ENCODE peak calls at places on chromosomes 16 and 17, in four cellular contexts. R is SK-N-SH, X is progenitor cell of endocrine pancreas, C is NCI-H748 treated with DMSO at 0.1 percent for 48 hours. L is an unnamed sample.

GRCh38 chr16:27547134-27547533 is 2.6 kb downstream of the GTF3C1 start:
- DNase-seq in R (no peak), X (no peak), C (no peak), L (no peak)

GRCh38 chr16:25109643-25110042 is 1.9 kb upstream of the LCMT1 start:
- DNase-seq in R (no peak), X (no peak), C (no peak), L (no peak)

GRCh38 chr16:85613609-85614337 is 651 bp downstream of the GSE1 start:
- DNase-seq in R (peak), X (no peak), C (peak), L (no peak)

GRCh38 chr16:1989826-1990335 is at the start of gene SYNGR3:
- DNase-seq in R (peak), X (no peak), C (no peak), L (no peak)

GRCh38 chr17:77619851-77620250 is 338.7 kb upstream of the TNRC6C start:
- DNase-seq in R (no peak), X (no peak), C (no peak), L (no peak)

GRCh38 chr17:33463887-33464286 is 170.8 kb upstream of the ASIC2 start:
- DNase-seq in R (no peak), X (no peak), C (no peak), L (no peak)

GRCh38 chr17:60817187-60817586 is 139.5 kb downstream of the BCAS3 start:
- DNase-seq in R (no peak), X (no peak), C (no peak), L (no peak)

GRCh38 chr17:65055708-65056638 is 567 bp downstream of the GNA13 start:
- DNase-seq in R (peak), X (peak), C (peak), L (peak)

GRCh38 chr17:40499551-40500189 is 1.8 kb downstream of the TNS4 start:
- DNase-seq in R (peak), X (peak), C (peak), L (no peak)

GRCh38 chr17:47225436-47225858 is 16.3 kb downstream of the MYL4 start:
- DNase-seq in R (no peak), X (no peak), C (no peak), L (no peak)

GRCh38 chr17:27993161-27993695 is 49.2 kb upstream of the NLK start:
- DNase-seq in R (no peak), X (no peak), C (no peak), L (no peak)

GRCh38 chr16:46712911-46713310 is 23.5 kb downstream of the ORC6 start:
- DNase-seq in R (no peak), X (no peak), C (no peak), L (no peak)

GRCh38 chr17:4090898-4091297 is 51.9 kb downstream of the ZZEF1 start:
- DNase-seq in R (no peak), X (no peak), C (no peak), L (no peak)

GRCh38 chr17:1648582-1649115 is 1.0 kb downstream of the RILP start:
- DNase-seq in R (peak), X (peak), C (no peak), L (peak)

GRCh38 chr16:85372627-85373372 is 240.3 kb upstream of the GSE1 start:
- DNase-seq in R (no peak), X (no peak), C (no peak), L (no peak)

GRCh38 chr16:72836985-72837384 is 210.9 kb downstream of the ZFHX3 start:
- DNase-seq in R (no peak), X (no peak), C (no peak), L (no peak)

GRCh38 chr17:31068291-31068690 is 26.5 kb upstream of the NF1 start:
- DNase-seq in R (peak), X (peak), C (no peak), L (peak)

GRCh38 chr16:51113254-51114125 is 37.6 kb downstream of the SALL1 start:
- DNase-seq in R (no peak), X (no peak), C (no peak), L (no peak)

GRCh38 chr16:29821663-29822115 is 1.4 kb downstream of the MVP start:
- DNase-seq in R (no peak), X (no peak), C (no peak), L (no peak)

GRCh38 chr17:44045493-44045892 is 21.0 kb downstream of the LSM12 start:
- DNase-seq in R (no peak), X (no peak), C (no peak), L (no peak)

GRCh38 chr17:9802701-9803100 is 11.3 kb upstream of the DHRS7C start:
- DNase-seq in R (no peak), X (no peak), C (no peak), L (no peak)

GRCh38 chr17:69050999-69051775 is 9.5 kb downstream of the ABCA9 start:
- DNase-seq in R (no peak), X (no peak), C (no peak), L (no peak)

GRCh38 chr17:29393451-29393850 is 3.3 kb downstream of the TAOK1 start:
- DNase-seq in R (no peak), X (no peak), C (no peak), L (no peak)

GRCh38 chr16:53098526-53099317 is 43.9 kb downstream of the CHD9 start:
- DNase-seq in R (peak), X (no peak), C (no peak), L (no peak)

GRCh38 chr17:48554412-48555090 is 9.6 kb upstream of the HOXB2 start:
- DNase-seq in R (no peak), X (no peak), C (peak), L (no peak)

GRCh38 chr17:47315451-47316266 is 8.1 kb upstream of the EFCAB13 start:
- DNase-seq in R (peak), X (no peak), C (peak), L (no peak)

GRCh38 chr16:77788196-77789084 is at the start of gene VAT1L:
- DNase-seq in R (peak), X (no peak), C (no peak), L (no peak)

GRCh38 chr17:58219789-58220183 is 731 bp upstream of the MKS1 start:
- DNase-seq in R (peak), X (no peak), C (no peak), L (no peak)

GRCh38 chr17:15285466-15285865 is 20.3 kb upstream of the PMP22 start:
- DNase-seq in R (no peak), X (no peak), C (no peak), L (no peak)

GRCh38 chr16:9370071-9370491 is 278.6 kb downstream of the HAPSTR1 start:
- DNase-seq in R (no peak), X (no peak), C (no peak), L (no peak)

GRCh38 chr16:56601325-56601724 is 7.1 kb upstream of the MT2A start:
- DNase-seq in R (no peak), X (no peak), C (no peak), L (no peak)

GRCh38 chr16:84884311-84885023 is 64.7 kb downstream of the CRISPLD2 start:
- DNase-seq in R (no peak), X (no peak), C (no peak), L (no peak)

GRCh38 chr16:84690088-84690819 is 9.5 kb upstream of the USP10 start:
- DNase-seq in R (no peak), X (no peak), C (no peak), L (no peak)

GRCh38 chr17:46795379-46795952 is 23.0 kb downstream of the WNT3 start:
- DNase-seq in R (no peak), X (no peak), C (no peak), L (no peak)

GRCh38 chr17:41785091-41785875 is 1.2 kb downstream of the JUP start:
- DNase-seq in R (peak), X (no peak), C (no peak), L (no peak)

GRCh38 chr17:60049936-60050335 is 28.8 kb downstream of the HEATR6 start:
- DNase-seq in R (no peak), X (no peak), C (no peak), L (no peak)

GRCh38 chr17:10447035-10447931 is 22.1 kb downstream of the MYH4 start:
- DNase-seq in R (no peak), X (no peak), C (no peak), L (no peak)

GRCh38 chr17:27879987-27880608 is 13.1 kb downstream of the LYRM9 start:
- DNase-seq in R (peak), X (peak), C (peak), L (peak)

L was measured in T-helper 2 cell.